ENCODE peak calls at places on chromosomes 1 and 21, in five cellular contexts. H is DND-41; G is CD8-positive, alpha-beta T cell; I is neural progenitor cell; Z is body of pancreas. V is an unnamed sample.

GRCh38 chr1:6054596-6054995 is 8.9 kb downstream of the KCNAB2 start:
- DNase-seq in H (no peak), G (no peak), I (no peak), Z (no peak), V (no peak)

GRCh38 chr1:92784051-92784638 is 763 bp downstream of the EVI5 start:
- DNase-seq in H (peak), G (peak), I (peak), Z (peak), V (no peak)

GRCh38 chr1:56439610-56440264 is 139.6 kb downstream of the PLPP3 start:
- DNase-seq in H (no peak), G (no peak), I (no peak), Z (no peak), V (no peak)

GRCh38 chr21:36431252-36431651 is 46.1 kb downstream of the CHAF1B start:
- DNase-seq in H (no peak), G (no peak), I (no peak), Z (no peak), V (no peak)

GRCh38 chr1:119674110-119674509 is 26.0 kb upstream of the ZNF697 start:
- DNase-seq in H (no peak), G (no peak), I (peak), Z (no peak), V (no peak)

GRCh38 chr1:39269791-39270342 is 65.4 kb downstream of the MACF1 start:
- DNase-seq in H (no peak), G (no peak), I (peak), Z (no peak), V (no peak)

GRCh38 chr1:60031116-60031515 is 42.5 kb downstream of the C1orf87 start:
- DNase-seq in H (no peak), G (no peak), I (no peak), Z (no peak), V (no peak)

GRCh38 chr1:228341450-228341813 is 65.2 kb downstream of the TRIM11 start:
- DNase-seq in H (no peak), G (no peak), I (no peak), Z (peak), V (no peak)

GRCh38 chr1:209886219-209886536 is 51.8 kb upstream of the SYT14 start:
- DNase-seq in H (no peak), G (no peak), I (no peak), Z (no peak), V (no peak)

GRCh38 chr1:30035522-30036228 is 687.7 kb downstream of the MATN1 start:
- DNase-seq in H (no peak), G (no peak), I (no peak), Z (no peak), V (no peak)

GRCh38 chr1:3192825-3193224 is 123.8 kb downstream of the PRDM16 start:
- DNase-seq in H (no peak), G (no peak), I (no peak), Z (no peak), V (peak)

GRCh38 chr21:39663742-39664492 is 51.2 kb downstream of the B3GALT5 start:
- DNase-seq in H (no peak), G (no peak), I (no peak), Z (no peak), V (no peak)

GRCh38 chr1:165356876-165357275 is 361 bp upstream of the LMX1A start:
- DNase-seq in H (no peak), G (no peak), I (peak), Z (no peak), V (no peak)

GRCh38 chr1:1144122-1144842 is 28.4 kb upstream of the C1orf159 start:
- DNase-seq in H (peak), G (peak), I (peak), Z (no peak), V (no peak)

GRCh38 chr21:41648591-41649031 is 118.2 kb downstream of the RIPK4 start:
- DNase-seq in H (no peak), G (no peak), I (no peak), Z (no peak), V (no peak)

GRCh38 chr1:81340258-81340657 is 460.5 kb upstream of the ADGRL2 start:
- DNase-seq in H (no peak), G (no peak), I (no peak), Z (no peak), V (no peak)

GRCh38 chr1:91020967-91021685 is 709 bp downstream of the ZNF644 start:
- DNase-seq in H (peak), G (peak), I (peak), Z (peak), V (peak)

GRCh38 chr1:156598731-156599432 is 2.4 kb downstream of the GPATCH4 start:
- DNase-seq in H (no peak), G (no peak), I (no peak), Z (no peak), V (peak)

GRCh38 chr1:8742022-8742924 is 75.2 kb downstream of the RERE start:
- DNase-seq in H (no peak), G (no peak), I (no peak), Z (no peak), V (no peak)

GRCh38 chr1:107795994-107796393 is 169.0 kb downstream of the VAV3 start:
- DNase-seq in H (no peak), G (no peak), I (no peak), Z (no peak), V (no peak)

GRCh38 chr1:78758493-78758892 is 108.9 kb downstream of the IFI44 start:
- DNase-seq in H (no peak), G (no peak), I (no peak), Z (no peak), V (no peak)

GRCh38 chr1:16145030-16145987 is 10.6 kb downstream of the EPHA2 start:
- DNase-seq in H (no peak), G (no peak), I (peak), Z (peak), V (peak)

GRCh38 chr1:4847731-4848130 is 193.3 kb downstream of the AJAP1 start:
- DNase-seq in H (no peak), G (no peak), I (no peak), Z (no peak), V (no peak)

GRCh38 chr1:172177849-172178248 is 242.6 kb upstream of the C1orf105 start:
- DNase-seq in H (no peak), G (no peak), I (no peak), Z (no peak), V (no peak)

GRCh38 chr1:101065575-101065974 is 40.0 kb upstream of the DPH5 start:
- DNase-seq in H (no peak), G (no peak), I (no peak), Z (no peak), V (no peak)
- H3K4me3 ChIP-seq in H (no peak), G (no peak), I (no peak), Z (no peak), V (no peak)

GRCh38 chr1:207021876-207022596 is 10.5 kb downstream of the C1orf116 start:
- DNase-seq in H (no peak), G (no peak), I (no peak), Z (no peak), V (no peak)
- H3K27ac ChIP-seq in H (no peak), G (no peak), I (no peak), Z (no peak), V (no peak)

GRCh38 chr1:230235876-230236275 is 168.8 kb downstream of the GALNT2 start:
- DNase-seq in H (no peak), G (no peak), I (no peak), Z (no peak), V (no peak)
- H3K4me3 ChIP-seq in H (no peak), G (no peak), I (no peak), Z (no peak), V (no peak)

GRCh38 chr1:177585492-177586220 is 384.2 kb downstream of the SEC16B start:
- DNase-seq in H (no peak), G (no peak), I (no peak), Z (no peak), V (no peak)
- H3K27ac ChIP-seq in H (no peak), G (no peak), I (no peak), Z (no peak), V (no peak)

GRCh38 chr1:204102029-204102611 is 29.2 kb downstream of the SOX13 start:
- DNase-seq in H (no peak), G (no peak), I (no peak), Z (no peak), V (no peak)
- H3K4me3 ChIP-seq in H (no peak), G (no peak), I (no peak), Z (no peak), V (no peak)

GRCh38 chr1:27360159-27361043 is 6.4 kb downstream of the MAP3K6 start:
- DNase-seq in H (no peak), G (peak), I (peak), Z (no peak), V (no peak)

GRCh38 chr1:27358928-27359313 is 7.8 kb downstream of the MAP3K6 start:
- DNase-seq in H (no peak), G (no peak), I (no peak), Z (no peak), V (no peak)

GRCh38 chr1:27359822-27360158 is 7.0 kb downstream of the MAP3K6 start:
- DNase-seq in H (no peak), G (no peak), I (no peak), Z (no peak), V (no peak)

GRCh38 chr1:27361553-27361952 is 5.2 kb downstream of the MAP3K6 start:
- DNase-seq in H (no peak), G (no peak), I (no peak), Z (no peak), V (no peak)

DNA sequence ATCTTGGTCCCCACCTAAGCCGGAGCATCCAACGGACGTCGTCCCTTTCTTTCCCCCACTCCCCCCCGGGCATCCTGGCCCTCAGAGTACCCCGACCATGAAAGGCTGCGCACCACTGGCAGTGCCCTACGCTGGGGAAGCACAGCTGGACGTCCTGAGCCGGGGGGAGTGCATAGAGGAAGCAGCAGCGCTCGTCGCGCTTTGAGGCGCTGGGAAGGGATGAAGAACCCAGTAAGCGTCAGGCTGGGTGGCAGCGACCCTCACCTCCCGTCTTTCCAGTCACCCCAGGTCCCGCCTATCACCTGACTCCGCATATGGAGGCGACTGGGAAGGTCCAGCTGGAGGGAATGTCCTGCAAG is 5.7 kb downstream of the MAP3K6 start:
- DNase-seq in H (no peak), G (no peak), I (peak), Z (no peak), V (no peak)
- H3K27ac ChIP-seq in H (no peak), G (no peak), I (no peak), Z (no peak), V (no peak)